ENCODE peak calls at places on chromosomes 13 and 19, in four cellular contexts. A is sigmoid colon, Y is PC-3, M is H9. I is an unnamed sample.

GRCh38 chr13:52892925-52893324 is 44.5 kb upstream of the PCDH8 start:
- DNase-seq in Y (peak), M (no peak), A (no peak), I (peak)

GRCh38 chr13:49097374-49097773 is 121.7 kb downstream of the FNDC3A start:
- DNase-seq in M (no peak), Y (peak), A (no peak), I (peak)

GRCh38 chr13:114107686-114108081 is 24.7 kb downstream of the RASA3 start:
- DNase-seq in A (peak), M (no peak), Y (no peak), I (no peak)

GRCh38 chr13:71867101-71867814 is at the start of gene DACH1:
- DNase-seq in A (no peak), M (peak), Y (peak), I (no peak)

GRCh38 chr13:95335667-95336066 is 34.4 kb upstream of the ABCC4 start:
- DNase-seq in Y (peak), A (no peak), M (no peak), I (peak)

GRCh38 chr13:72757792-72758535 is 23.7 kb downstream of the DIS3 start:
- DNase-seq in M (no peak), Y (peak), A (no peak), I (no peak)

GRCh38 chr19:16070366-16070990 is 5.8 kb upstream of the TPM4 start:
- DNase-seq in A (peak), M (no peak), Y (peak), I (peak)

GRCh38 chr19:13831560-13832056 is 36.4 kb downstream of the ZSWIM4 start:
- DNase-seq in M (no peak), A (peak), Y (no peak), I (no peak)

GRCh38 chr19:12778020-12778904 is 2.9 kb upstream of the HOOK2 start:
- DNase-seq in Y (peak), M (peak), A (peak), I (peak)

GRCh38 chr19:3670258-3670795 is 29.9 kb downstream of the PIP5K1C start:
- DNase-seq in Y (no peak), M (no peak), A (peak), I (no peak)

GRCh38 chr19:10625003-10625761 is at the start of gene SLC44A2:
- DNase-seq in M (peak), Y (peak), A (peak), I (peak)

GRCh38 chr13:89688908-89689307 is 1658.6 kb upstream of the MIR17HG start:
- DNase-seq in Y (no peak), A (no peak), M (no peak), I (no peak)

GRCh38 chr13:114339779-114340534 is 25.7 kb downstream of the CHAMP1 start:
- DNase-seq in M (no peak), A (peak), Y (peak), I (peak)

GRCh38 chr19:40246292-40247073 is 20.0 kb upstream of the CCNP start:
- DNase-seq in M (no peak), A (no peak), Y (no peak), I (no peak)

GRCh38 chr19:39497850-39498261 is 891 bp upstream of the DLL3 start:
- DNase-seq in A (no peak), Y (peak), M (peak), I (no peak)

GRCh38 chr13:95788100-95788463 is 111.1 kb downstream of the DNAJC3 start:
- DNase-seq in A (no peak), Y (no peak), M (no peak), I (no peak)

GRCh38 chr13:44649118-44649455 is 73.0 kb upstream of the TSC22D1 start:
- DNase-seq in Y (no peak), A (no peak), M (peak), I (no peak)

GRCh38 chr19:7715671-7716070 is 13.7 kb upstream of the FCER2 start:
- DNase-seq in M (no peak), Y (no peak), A (no peak), I (no peak)

GRCh38 chr13:104357174-104357573 is 1291.0 kb upstream of the SLC10A2 start:
- DNase-seq in Y (no peak), A (no peak), M (no peak), I (no peak)

GRCh38 chr13:44575035-44575434 is 1.1 kb downstream of the TSC22D1 start:
- DNase-seq in A (no peak), M (no peak), Y (no peak), I (no peak)

DNA sequence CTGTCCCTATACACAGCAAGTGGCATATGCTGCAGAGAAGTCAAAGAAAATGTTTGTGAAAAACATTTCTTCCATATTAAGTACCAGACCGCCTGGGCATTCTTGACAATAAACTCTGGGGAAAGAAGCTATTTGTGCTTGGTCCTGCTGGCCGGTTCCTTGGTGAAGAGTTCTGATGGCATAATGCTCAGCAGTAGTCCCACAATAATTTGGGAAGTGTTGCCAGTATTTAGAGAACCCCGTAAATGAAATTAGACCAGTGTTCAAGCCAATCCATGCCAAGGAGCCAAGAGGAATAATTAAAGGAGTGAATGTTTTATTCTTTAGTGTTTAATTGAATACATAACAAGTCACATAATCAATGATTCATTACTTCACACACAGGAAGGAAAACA is 6.3 kb downstream of the KCTD12 start:
- DNase-seq in A (no peak), Y (no peak), M (no peak), I (no peak)
- H3K27ac ChIP-seq in A (peak), Y (peak), M (no peak), I (no peak)

GRCh38 chr19:2446390-2446789 is 10.4 kb downstream of the LMNB2 start:
- DNase-seq in M (no peak), Y (no peak), A (no peak), I (no peak)
- TF ChIP-seq CTCF in M (no peak), Y (no peak), A (no peak), I (no peak)

GRCh38 chr19:42199440-42200115 is 17.9 kb downstream of the DEDD2 start:
- DNase-seq in A (peak), M (peak), Y (no peak), I (peak)

GRCh38 chr19:42201489-42202289 is 15.8 kb downstream of the DEDD2 start:
- DNase-seq in A (no peak), M (no peak), Y (no peak), I (no peak)

GRCh38 chr19:42202290-42202867 is 15.1 kb downstream of the DEDD2 start:
- DNase-seq in A (no peak), Y (no peak), M (no peak), I (no peak)

GRCh38 chr19:42198676-42199439 is 18.6 kb downstream of the DEDD2 start:
- DNase-seq in A (no peak), Y (no peak), M (peak), I (no peak)

GRCh38 chr19:42200116-42200740 is 17.2 kb downstream of the DEDD2 start:
- DNase-seq in A (no peak), M (no peak), Y (no peak), I (no peak)
- H3K27ac ChIP-seq in A (no peak), M (no peak), Y (no peak), I (peak)

DNA sequence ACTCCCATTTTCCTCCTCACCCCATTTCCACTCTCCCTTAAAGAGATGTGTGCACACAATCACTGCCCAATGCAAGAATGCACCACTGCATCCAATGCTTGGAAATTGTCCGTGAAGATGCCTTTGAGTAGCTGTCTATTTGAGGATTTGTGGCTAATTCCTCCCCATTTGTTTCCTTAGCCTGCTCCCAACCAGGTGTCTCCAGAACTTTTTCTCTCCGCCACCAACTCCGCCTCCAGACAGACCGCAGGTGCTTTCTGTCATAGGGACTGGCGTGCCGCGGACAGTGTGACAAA is 485 bp upstream of the TM9SF2 start:
- DNase-seq in Y (no peak), A (no peak), M (no peak), I (no peak)
- TF ChIP-seq CTCF in Y (no peak), A (no peak), M (no peak), I (no peak)

GRCh38 chr13:35920816-35921215 is 210.4 kb downstream of the DCLK1 start:
- DNase-seq in Y (no peak), M (no peak), A (no peak), I (no peak)

GRCh38 chr13:35914662-35915061 is 216.5 kb downstream of the DCLK1 start:
- DNase-seq in A (no peak), Y (peak), M (no peak), I (no peak)

GRCh38 chr13:35916186-35916585 is 215.0 kb downstream of the DCLK1 start:
- DNase-seq in M (no peak), A (no peak), Y (no peak), I (no peak)

GRCh38 chr13:35917942-35918645 is 213.1 kb downstream of the DCLK1 start:
- DNase-seq in A (no peak), Y (no peak), M (no peak), I (no peak)

DNA sequence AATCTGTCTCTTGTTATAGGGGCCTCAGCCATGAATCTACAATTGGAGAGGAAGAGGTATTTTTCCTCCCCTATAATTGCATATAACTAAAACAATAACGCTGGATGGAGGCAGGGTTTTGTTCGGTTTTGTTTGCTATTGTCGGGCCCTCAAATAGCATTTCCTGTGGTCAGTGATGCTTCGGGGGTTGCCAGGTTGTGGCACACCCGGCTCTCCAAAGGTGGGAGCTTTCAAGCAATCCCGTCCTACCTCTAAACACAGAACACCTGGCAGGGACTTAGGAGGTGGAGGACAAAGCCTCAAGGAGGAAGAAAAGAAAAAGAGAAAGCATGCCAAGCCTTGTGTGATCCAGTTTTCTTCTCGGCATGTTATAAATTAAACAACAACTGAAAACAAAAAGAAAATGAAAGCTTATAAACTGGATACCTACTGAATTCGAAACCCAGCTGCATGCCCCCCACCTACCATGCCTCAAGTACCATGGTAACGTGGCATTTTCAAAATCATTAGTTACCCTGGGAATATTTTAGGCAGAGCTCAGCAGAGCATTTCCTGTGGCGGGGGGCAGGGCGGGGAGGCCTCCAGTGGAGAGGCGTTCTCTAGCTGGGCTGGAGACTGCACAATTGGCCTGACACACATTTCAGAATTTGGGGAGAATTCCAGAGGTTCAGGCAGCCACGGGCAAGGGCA is 213.8 kb downstream of the DCLK1 start:
- DNase-seq in Y (no peak), M (no peak), A (no peak), I (no peak)
- H3K27ac ChIP-seq in Y (no peak), M (no peak), A (no peak), I (no peak)

GRCh38 chr19:50255115-50255514 is 51.7 kb downstream of the MYH14 start:
- DNase-seq in A (no peak), M (no peak), Y (peak), I (no peak)
- TF ChIP-seq CTCF in A (no peak), M (peak), Y (peak), I (no peak)

GRCh38 chr13:40233731-40234195 is 432.7 kb downstream of the FOXO1 start:
- DNase-seq in Y (no peak), M (no peak), A (peak), I (peak)
- H3K27ac ChIP-seq in Y (no peak), M (no peak), A (peak), I (peak)

DNA sequence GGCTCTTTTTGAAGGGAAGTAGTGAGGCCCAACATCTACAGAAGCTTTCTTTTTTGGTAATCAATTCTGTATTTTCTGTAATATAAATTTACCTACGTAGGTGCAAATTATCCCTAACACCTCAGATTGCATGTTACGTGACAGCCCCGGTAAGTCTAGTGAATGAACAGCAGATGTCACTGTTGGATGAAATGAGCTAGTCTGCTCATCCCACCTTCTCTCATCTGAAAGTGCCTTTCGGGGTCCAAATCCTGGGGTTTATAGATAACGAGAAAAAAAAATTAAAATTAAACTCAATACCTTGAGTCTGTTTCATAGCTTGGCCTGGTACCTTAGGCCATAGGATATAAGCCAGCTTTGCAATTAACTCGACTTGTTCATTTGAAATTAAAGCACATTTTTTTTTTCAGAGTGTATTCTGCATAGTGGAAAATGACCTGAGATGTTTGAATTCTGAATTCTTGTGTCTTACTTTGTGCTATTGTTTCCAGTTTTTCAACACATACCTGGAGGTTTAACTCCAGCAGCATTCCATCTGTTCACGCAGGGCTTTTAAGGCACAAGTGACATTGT is 548.2 kb downstream of the GPC5 start:
- DNase-seq in Y (peak), M (no peak), A (no peak), I (peak)
- TF ChIP-seq CTCF in Y (peak), M (peak), A (peak), I (peak)